ENCODE peak calls at places on chromosomes 12 and 14, in seven cellular contexts. J is GM12878, X is WTC11, E is HCT116, G is K562, A is H1, O is HepG2. N is an unnamed sample.

GRCh38 chr14:92959761-92960680 is 37.1 kb downstream of the CHGA start:
- DNase-seq in J (no peak), X (no peak), E (no peak), G (no peak), A (no peak), O (no peak), N (no peak)

GRCh38 chr12:55619352-55620138 is 17.1 kb upstream of the OR10P1 start:
- DNase-seq in J (peak; percentile 74), X (no peak), E (peak; percentile 91), G (peak; percentile 72), A (peak; percentile 43), O (peak; percentile 92), N (peak; percentile 64)

GRCh38 chr12:57089259-57090245 is 638 bp downstream of the NAB2 start:
- DNase-seq in J (no peak), X (peak; percentile 38), E (no peak), G (peak; percentile 67), A (no peak), O (no peak), N (no peak)

GRCh38 chr12:104486943-104487819 is 30.4 kb downstream of the CHST11 start:
- DNase-seq in J (no peak), X (no peak), E (no peak), G (no peak), A (no peak), O (no peak), N (no peak)

GRCh38 chr12:93742086-93742934 is 65.1 kb downstream of the CRADD start:
- DNase-seq in J (no peak), X (peak; percentile 69), E (peak; percentile 29), G (peak; percentile 93), A (peak; percentile 13), O (peak; percentile 55), N (peak; percentile 74)

GRCh38 chr12:62691309-62691708 is 224.7 kb downstream of the MON2 start:
- DNase-seq in J (no peak), X (no peak), E (no peak), G (no peak), A (no peak), O (no peak), N (no peak)

GRCh38 chr12:112711026-112711425 is 80.5 kb upstream of the RPH3A start:
- DNase-seq in J (no peak), X (no peak), E (no peak), G (no peak), A (no peak), O (no peak), N (no peak)

GRCh38 chr12:94649349-94650142 is 811 bp downstream of the TMCC3 start:
- DNase-seq in J (no peak), X (peak; percentile 47), E (no peak), G (no peak), A (no peak), O (no peak), N (peak; percentile 50)

GRCh38 chr12:27094726-27095125 is 12.3 kb upstream of the C12orf71 start:
- DNase-seq in J (peak; percentile 52), X (no peak), E (no peak), G (no peak), A (no peak), O (no peak), N (no peak)

GRCh38 chr12:27096420-27096819 is 14.0 kb upstream of the C12orf71 start:
- DNase-seq in J (no peak), X (no peak), E (no peak), G (no peak), A (no peak), O (no peak), N (no peak)

GRCh38 chr12:27101290-27101689 is 18.9 kb upstream of the C12orf71 start:
- DNase-seq in J (no peak), X (no peak), E (no peak), G (no peak), A (no peak), O (no peak), N (no peak)

DNA sequence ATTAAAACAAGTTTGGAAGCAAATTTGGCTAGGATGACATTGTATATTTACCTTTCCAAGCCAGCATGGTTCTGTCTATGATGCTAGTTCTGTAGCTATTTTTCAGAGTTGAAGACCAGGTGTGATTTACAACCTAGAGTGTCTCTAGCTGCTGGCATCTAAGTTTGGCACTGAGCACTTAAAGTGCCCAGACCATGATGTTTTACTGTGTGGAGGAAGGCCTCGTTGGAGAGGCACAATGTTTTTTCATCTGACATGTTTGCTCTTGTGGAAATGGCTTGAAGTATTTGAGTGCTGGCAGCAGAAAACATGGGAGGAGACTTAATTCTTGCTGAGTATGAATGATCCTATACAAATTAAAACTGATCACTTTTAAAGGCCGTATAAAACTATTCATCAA is 13.0 kb upstream of the C12orf71 start:
- DNase-seq in J (no peak), X (no peak), E (no peak), G (no peak), A (no peak), O (no peak), N (no peak)
- TF ChIP-seq SP1 in J (no peak), X (no peak), E (no peak), G (no peak), A (no peak), O (no peak), N (no peak)

GRCh38 chr14:49882826-49883694 is 9.8 kb upstream of the ARF6 start:
- DNase-seq in J (no peak), X (no peak), E (no peak), G (no peak), A (no peak), O (no peak), N (no peak)
- TF ChIP-seq SP1 in J (no peak), X (no peak), E (no peak), G (no peak), A (peak; percentile 20), O (no peak), N (no peak)

GRCh38 chr14:76901171-76902055 is 75.2 kb downstream of the LRRC74A start:
- DNase-seq in J (no peak), X (no peak), E (no peak), G (no peak), A (no peak), O (no peak), N (no peak)
- TF ChIP-seq SP1 in J (no peak), X (no peak), E (no peak), G (no peak), A (no peak), O (no peak), N (no peak)

GRCh38 chr12:123389560-123390351 is 5.8 kb downstream of the KMT5A start:
- DNase-seq in J (no peak), X (peak; percentile 57), E (no peak), G (peak; percentile 61), A (no peak), O (peak; percentile 45), N (peak; percentile 37)
- TF ChIP-seq SP1 in J (no peak), X (no peak), E (no peak), G (no peak), A (no peak), O (no peak), N (no peak)

N was measured in HEK293T.